ENCODE peak calls at places on chromosomes 7 and 10, in seven cellular contexts. F is cerebellum, P is left lobe of liver, G is GM23338, O is GM10248, Z is cerebellar nuclear complex, N is T-helper 22 cell. B is an unnamed sample.

GRCh38 chr10:114022292-114022691 is 21.4 kb upstream of the ADRB1 start:
- DNase-seq in N (no peak), G (no peak), Z (no peak), P (no peak), F (peak; percentile 27), O (no peak), B (no peak)

GRCh38 chr7:36615877-36616276 is 108.4 kb downstream of the AOAH start:
- DNase-seq in G (no peak), Z (no peak), P (no peak), F (no peak), O (no peak), N (no peak), B (no peak)

GRCh38 chr10:14384096-14384730 is 53.5 kb upstream of the FRMD4A start:
- DNase-seq in O (no peak), G (no peak), Z (no peak), F (no peak), P (no peak), N (no peak), B (no peak)

GRCh38 chr7:155490697-155491628 is 33.0 kb downstream of the EN2 start:
- DNase-seq in P (no peak), F (peak; percentile 83), Z (no peak), O (peak; percentile 71), G (peak; percentile 90), N (no peak), B (no peak)

GRCh38 chr10:50501899-50502556 is 121.7 kb downstream of the SGMS1 start:
- DNase-seq in G (peak; percentile 33), O (peak; percentile 25), N (no peak), F (no peak), Z (no peak), P (no peak), B (no peak)

GRCh38 chr7:97298561-97298960 is 181.1 kb downstream of the SDHAF3 start:
- DNase-seq in G (no peak), O (no peak), F (no peak), N (no peak), Z (no peak), P (no peak), B (no peak)

GRCh38 chr10:129918401-129918800 is 45.7 kb downstream of the EBF3 start:
- DNase-seq in O (no peak), G (no peak), P (no peak), F (no peak), N (no peak), Z (no peak), B (no peak)

GRCh38 chr7:31033674-31034073 is 18.4 kb upstream of the ADCYAP1R1 start:
- DNase-seq in N (no peak), P (no peak), Z (no peak), O (no peak), F (peak; percentile 44), G (no peak), B (no peak)

GRCh38 chr7:19178595-19178994 is 33.4 kb upstream of the FERD3L start:
- DNase-seq in P (no peak), F (no peak), N (no peak), Z (no peak), O (no peak), G (no peak), B (no peak)

GRCh38 chr10:11776080-11776479 is 33.9 kb downstream of the ECHDC3 start:
- DNase-seq in O (no peak), N (no peak), G (no peak), Z (no peak), F (no peak), P (no peak), B (no peak)

GRCh38 chr10:110843796-110844616 is 27.7 kb upstream of the PDCD4 start:
- DNase-seq in G (no peak), P (no peak), N (no peak), F (peak; percentile 21), Z (no peak), O (no peak), B (no peak)